ENCODE peak calls at places on chromosome 14, in seven cellular contexts. O is fibroblast of the aortic adventitia, M is HL-60, D is fibroblast of lung, J is heart left ventricle, Y is psoas muscle, W is DND-41. P is an unnamed sample.

GRCh38 chr14:88553886-88554457 is 835 bp downstream of the PTPN21 start:
- DNase-seq in O (peak; percentile 42), M (no peak), D (peak; percentile 32), J (no peak), Y (no peak), W (no peak), P (no peak)

GRCh38 chr14:21486640-21487087 is 9.7 kb downstream of the TOX4 start:
- DNase-seq in O (peak; percentile 43), M (no peak), D (peak; percentile 81), J (no peak), Y (no peak), W (no peak), P (no peak)

GRCh38 chr14:53109688-53110041 is 43.5 kb downstream of the DDHD1 start:
- DNase-seq in O (no peak), M (no peak), D (no peak), J (no peak), Y (no peak), W (no peak), P (peak; percentile 4)

GRCh38 chr14:61891810-61892209 is 129.6 kb downstream of the SNAPC1 start:
- DNase-seq in O (no peak), M (no peak), D (no peak), J (no peak), Y (no peak), W (no peak), P (no peak)

GRCh38 chr14:101965145-101965531 is 765 bp downstream of the DYNC1H1 start:
- DNase-seq in O (peak; percentile 53), M (peak; percentile 60), D (peak; percentile 55), J (peak; percentile 71), Y (peak; percentile 68), W (peak; percentile 72), P (peak; percentile 71)

GRCh38 chr14:59705245-59705644 is 128.6 kb upstream of the CCDC175 start:
- DNase-seq in O (no peak), M (no peak), D (no peak), J (no peak), Y (no peak), W (no peak), P (no peak)

GRCh38 chr14:55411426-55412389 is at the start of gene ATG14:
- DNase-seq in O (peak; percentile 81), M (peak; percentile 86), D (peak; percentile 76), J (peak; percentile 88), Y (peak; percentile 87), W (peak; percentile 89), P (peak; percentile 86)

GRCh38 chr14:101600891-101601602 is 39.8 kb downstream of the DIO3 start:
- DNase-seq in O (no peak), M (no peak), D (no peak), J (no peak), Y (no peak), W (peak; percentile 3), P (no peak)

GRCh38 chr14:75165586-75166391 is 10.6 kb downstream of the TMED10 start:
- DNase-seq in O (no peak), M (no peak), D (peak; percentile 55), J (no peak), Y (no peak), W (no peak), P (no peak)

GRCh38 chr14:23646648-23647549 is 10.7 kb downstream of the DHRS2 start:
- DNase-seq in O (no peak), M (no peak), D (no peak), J (no peak), Y (no peak), W (no peak), P (peak; percentile 24)

GRCh38 chr14:97021001-97021400 is 223.8 kb downstream of the VRK1 start:
- DNase-seq in O (no peak), M (peak; percentile 66), D (no peak), J (no peak), Y (no peak), W (no peak), P (peak; percentile 53)

GRCh38 chr14:63764103-63764502 is 36.2 kb upstream of the SGPP1 start:
- DNase-seq in O (no peak), M (no peak), D (no peak), J (no peak), Y (no peak), W (no peak), P (no peak)

GRCh38 chr14:65959563-65960024 is 526.6 kb upstream of the CCDC196 start:
- DNase-seq in O (no peak), M (no peak), D (no peak), J (no peak), Y (no peak), W (no peak), P (no peak)

GRCh38 chr14:79376557-79376956 is 834.7 kb downstream of the DIO2 start:
- DNase-seq in O (no peak), M (no peak), D (no peak), J (no peak), Y (no peak), W (no peak), P (no peak)

GRCh38 chr14:70812124-70812818 is 3.0 kb upstream of the MAP3K9 start:
- DNase-seq in O (no peak), M (no peak), D (no peak), J (no peak), Y (no peak), W (no peak), P (no peak)

GRCh38 chr14:96525452-96525851 is 23.3 kb downstream of the PAPOLA start:
- DNase-seq in O (no peak), M (no peak), D (no peak), J (no peak), Y (no peak), W (no peak), P (no peak)

GRCh38 chr14:99602788-99603415 is 1.1 kb downstream of the CCDC85C start:
- DNase-seq in O (no peak), M (no peak), D (no peak), J (no peak), Y (no peak), W (no peak), P (no peak)

GRCh38 chr14:102759416-102759815 is 17.8 kb upstream of the TRAF3 start:
- DNase-seq in O (no peak), M (no peak), D (no peak), J (no peak), Y (no peak), W (peak; percentile 32), P (no peak)

GRCh38 chr14:60514378-60515243 is 5.7 kb downstream of the SIX6 start:
- DNase-seq in O (no peak), M (no peak), D (peak; percentile 47), J (no peak), Y (peak; percentile 61), W (no peak), P (no peak)

GRCh38 chr14:77918448-77918847 is 118.5 kb downstream of the ADCK1 start:
- DNase-seq in O (no peak), M (no peak), D (no peak), J (no peak), Y (no peak), W (no peak), P (no peak)

DNA sequence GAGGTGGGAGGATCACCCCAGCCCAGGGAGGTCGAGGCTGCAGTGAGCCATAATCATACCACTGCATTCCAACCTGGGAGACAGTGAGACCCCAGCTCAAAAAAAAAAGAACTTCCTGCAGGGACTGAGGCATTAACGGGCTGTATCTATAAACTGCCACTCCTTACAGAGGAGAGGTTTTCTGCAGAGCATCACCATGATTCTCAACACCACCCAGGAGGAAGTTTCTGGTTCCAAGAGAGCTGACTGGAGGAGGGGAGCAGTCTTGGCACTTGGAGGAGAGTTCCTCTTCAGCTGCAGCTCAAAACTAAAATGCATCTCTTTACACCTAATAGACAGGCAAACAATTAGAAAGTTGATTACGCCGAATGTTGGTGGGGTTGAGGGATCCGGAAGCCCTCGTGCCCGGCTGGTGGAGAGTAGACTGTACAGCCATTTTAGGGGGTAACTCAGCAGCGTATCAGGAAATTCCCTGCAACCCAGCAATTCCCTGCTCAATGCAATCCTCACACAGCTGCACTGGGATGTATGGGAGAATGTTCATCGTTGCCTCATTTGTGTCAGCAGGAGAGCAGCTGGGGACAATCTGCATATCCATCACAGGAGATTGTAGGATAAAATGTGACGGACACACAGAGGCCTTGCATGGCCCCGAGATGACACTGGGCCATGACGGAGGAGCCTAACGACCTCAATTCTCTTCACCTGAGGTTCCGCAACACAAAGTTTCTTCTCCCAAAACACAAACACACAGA is 36.6 kb downstream of the ACTN1 start:
- DNase-seq in O (no peak), M (peak; percentile 27), D (no peak), J (no peak), Y (no peak), W (no peak), P (peak; percentile 41)
- H3K4me3 ChIP-seq in O (no peak overlapping the region), M (no peak overlapping the region), D (no peak overlapping the region), J (no peak overlapping the region), Y (no peak overlapping the region), W (no peak overlapping the region), P (no peak overlapping the region)

DNA sequence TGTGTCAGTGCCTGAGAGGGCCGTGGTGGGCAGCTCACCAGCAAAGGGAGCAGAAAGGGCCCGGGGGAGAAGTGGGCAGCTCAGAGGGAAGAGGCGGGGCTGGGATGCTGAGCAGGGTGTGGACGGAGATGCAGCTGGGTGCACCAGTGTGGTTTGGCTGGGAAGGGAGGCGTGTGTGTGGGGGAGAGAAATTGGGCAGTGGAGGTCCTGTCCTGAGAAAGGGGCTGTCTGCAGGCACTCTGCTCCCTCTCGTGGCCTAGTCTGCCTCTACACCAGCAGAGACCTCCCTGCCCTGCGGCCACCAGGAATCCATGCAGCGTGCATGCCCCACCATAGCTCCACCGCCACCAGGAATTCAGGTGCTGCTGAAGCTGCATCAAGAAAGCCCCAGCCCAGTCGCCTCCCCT is 6.4 kb downstream of the TMEM121 start:
- DNase-seq in O (peak; percentile 41), M (peak; percentile 35), D (peak; percentile 12), J (no peak), Y (no peak), W (no peak), P (peak; percentile 81)
- TF ChIP-seq CTCF in O (peak; percentile 64), M (peak; percentile 4), D (peak; percentile 48), J (no peak), Y (no peak), W (peak; percentile 10), P (peak; percentile 60)

DNA sequence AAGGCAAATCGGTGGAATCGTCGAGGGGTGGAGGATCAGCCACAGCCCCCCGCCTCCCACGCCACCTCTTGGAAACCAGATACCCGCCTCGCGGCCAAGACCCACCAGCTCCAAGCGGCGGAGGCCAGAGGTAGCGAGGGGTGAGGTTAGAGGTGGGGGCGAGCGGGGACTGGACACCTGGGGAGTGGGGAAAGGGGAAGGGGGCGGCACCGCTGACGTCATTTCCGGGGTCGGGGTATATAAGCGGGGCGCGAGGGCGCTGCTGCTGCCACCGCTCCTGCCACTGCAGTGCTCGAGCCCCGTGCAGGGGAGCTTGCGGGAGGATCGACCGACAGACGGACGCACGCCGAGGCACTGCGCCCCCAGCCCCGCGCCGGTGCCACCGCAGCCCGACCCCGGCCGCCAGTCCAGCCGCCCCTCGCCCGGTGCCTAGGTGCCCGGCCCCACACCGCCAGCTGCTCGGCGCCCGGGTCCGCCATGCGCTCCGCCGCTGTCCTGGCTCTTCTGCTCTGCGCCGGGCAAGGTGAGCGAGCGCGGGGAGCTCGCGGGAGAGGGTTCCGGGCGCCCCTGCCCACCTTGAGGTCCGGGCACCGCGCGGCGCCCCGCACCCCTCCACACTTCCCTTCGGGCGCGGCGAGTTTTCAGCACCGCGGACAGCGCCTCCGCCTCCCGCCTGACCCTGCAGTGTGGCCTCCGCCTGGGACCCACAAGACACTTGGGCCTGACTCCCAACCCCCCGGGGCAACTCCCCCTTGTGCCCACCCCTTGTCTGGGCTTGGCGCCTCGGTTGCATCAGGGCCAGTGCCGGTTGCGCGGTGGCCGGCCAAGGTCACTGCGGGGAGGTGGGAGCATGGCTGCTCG is at the start of gene CHGA:
- DNase-seq in O (peak; percentile 29), M (peak; percentile 30), D (peak; percentile 32), J (peak; percentile 61), Y (peak; percentile 48), W (peak; percentile 37), P (peak; percentile 57)
- H3K4me3 ChIP-seq in O (no peak within 1 kb of the TSS), M (no peak within 1 kb of the TSS), D (no peak within 1 kb of the TSS), J (no peak within 1 kb of the TSS), Y (no peak within 1 kb of the TSS), W (no peak within 1 kb of the TSS), P (no peak within 1 kb of the TSS)

GRCh38 chr14:106802413-106803364 is 1276.3 kb downstream of the TMEM121 start:
- DNase-seq in O (no peak), M (peak; percentile 35), D (no peak), J (no peak), Y (no peak), W (no peak), P (peak; percentile 15)
- TF ChIP-seq CTCF in O (no peak), M (no peak), D (no peak), J (no peak), Y (no peak), W (no peak), P (peak; percentile 24)